ENCODE peak calls at places on chromosome 6, in six cellular contexts. One of them, this sample, is unnamed.

GRCh38 chr6:111411978-111412574 is 70.9 kb downstream of the REV3L start:
- DNase-seq in NAMALWA: peak
- DNase-seq in Calu3: no peak
- DNase-seq in NCI-H524 treated with DMSO at 0.1 percent for 48 hours: no peak
- DNase-seq in ureter: no peak
- DNase-seq in A673: no peak
- DNase-seq in this sample: no peak

GRCh38 chr6:103139377-103139776 is 1720.3 kb downstream of the HACE1 start:
- DNase-seq in NAMALWA: no peak
- DNase-seq in Calu3: no peak
- DNase-seq in NCI-H524 treated with DMSO at 0.1 percent for 48 hours: no peak
- DNase-seq in ureter: no peak
- DNase-seq in A673: no peak
- DNase-seq in this sample: no peak

GRCh38 chr6:27091661-27092315 is 155.7 kb upstream of the PRSS16 start:
- DNase-seq in NAMALWA: peak
- DNase-seq in Calu3: peak
- DNase-seq in NCI-H524 treated with DMSO at 0.1 percent for 48 hours: peak
- DNase-seq in ureter: no peak
- DNase-seq in A673: peak
- DNase-seq in this sample: no peak

GRCh38 chr6:47787620-47788497 is 6.0 kb downstream of the OPN5 start:
- DNase-seq in NAMALWA: peak
- DNase-seq in Calu3: peak
- DNase-seq in NCI-H524 treated with DMSO at 0.1 percent for 48 hours: no peak
- DNase-seq in ureter: peak
- DNase-seq in A673: peak
- DNase-seq in this sample: peak

GRCh38 chr6:145704153-145704781 is 31.1 kb downstream of the EPM2A start:
- DNase-seq in NAMALWA: peak
- DNase-seq in Calu3: no peak
- DNase-seq in NCI-H524 treated with DMSO at 0.1 percent for 48 hours: no peak
- DNase-seq in ureter: no peak
- DNase-seq in A673: peak
- DNase-seq in this sample: no peak

GRCh38 chr6:122997541-122998150 is 1.6 kb downstream of the CLVS2 start:
- DNase-seq in NAMALWA: no peak
- DNase-seq in Calu3: no peak
- DNase-seq in NCI-H524 treated with DMSO at 0.1 percent for 48 hours: no peak
- DNase-seq in ureter: no peak
- DNase-seq in A673: peak
- DNase-seq in this sample: no peak

GRCh38 chr6:147654103-147654845 is 145.8 kb downstream of the SAMD5 start:
- DNase-seq in NAMALWA: no peak
- DNase-seq in Calu3: no peak
- DNase-seq in NCI-H524 treated with DMSO at 0.1 percent for 48 hours: no peak
- DNase-seq in ureter: no peak
- DNase-seq in A673: no peak
- DNase-seq in this sample: no peak

GRCh38 chr6:142842423-142843261 is 102.3 kb downstream of the HIVEP2 start:
- DNase-seq in NAMALWA: peak
- DNase-seq in Calu3: no peak
- DNase-seq in NCI-H524 treated with DMSO at 0.1 percent for 48 hours: no peak
- DNase-seq in ureter: no peak
- DNase-seq in A673: no peak
- DNase-seq in this sample: no peak

GRCh38 chr6:123028263-123028662 is 32.2 kb downstream of the CLVS2 start:
- DNase-seq in NAMALWA: no peak
- DNase-seq in Calu3: no peak
- DNase-seq in NCI-H524 treated with DMSO at 0.1 percent for 48 hours: no peak
- DNase-seq in ureter: no peak
- DNase-seq in A673: no peak
- DNase-seq in this sample: no peak